ENCODE peak calls at places on chromosomes 4 and X, in five cellular contexts. I is lower lobe of right lung, H is GM23248, W is aorta, N is body of pancreas. B is an unnamed sample.
A peak's percentile ranks its signal among the peaks of the same experiment; 100 is the strongest.

GRCh38 chrX:136525738-136526606 is 6.0 kb upstream of the VGLL1 start:
- DNase-seq in I (peak; percentile 38), W (peak; percentile 83), H (peak; percentile 87), N (peak; percentile 62), B (peak; percentile 81)

GRCh38 chr4:99027304-99027703 is 31.8 kb downstream of the METAP1 start:
- DNase-seq in N (no peak), I (no peak), H (no peak), W (no peak), B (no peak)

GRCh38 chrX:143869018-143869417 is 14.9 kb upstream of the UBE2NL start:
- DNase-seq in W (no peak), H (no peak), N (no peak), I (no peak), B (no peak)

GRCh38 chrX:67384403-67384802 is 159.4 kb upstream of the AR start:
- DNase-seq in N (no peak), H (no peak), I (no peak), W (no peak), B (no peak)

GRCh38 chrX:2486476-2487133 is 14.2 kb downstream of the DHRSX start:
- DNase-seq in I (no peak), N (no peak), W (no peak), H (no peak), B (no peak)

GRCh38 chr4:88179261-88179660 is 20.8 kb upstream of the ABCG2 start:
- DNase-seq in W (no peak), H (no peak), N (no peak), I (no peak), B (no peak)

GRCh38 chr4:163540448-163540847 is 46.0 kb downstream of the TMA16 start:
- DNase-seq in H (no peak), I (no peak), N (no peak), W (no peak), B (no peak)

GRCh38 chr4:71229477-71230257 is 109.2 kb upstream of the SLC4A4 start:
- DNase-seq in I (no peak), W (no peak), H (peak; percentile 79), N (peak; percentile 48), B (no peak)

GRCh38 chr4:78651250-78651860 is 99.8 kb downstream of the ANXA3 start:
- DNase-seq in H (no peak), N (no peak), I (no peak), W (no peak), B (no peak)

GRCh38 chr4:6731301-6731641 is 15.3 kb downstream of the BLOC1S4 start:
- DNase-seq in N (no peak), I (no peak), H (no peak), W (no peak), B (peak; percentile 44)
- H3K27ac ChIP-seq in N (no peak overlapping the region), I (no peak overlapping the region), H (no peak overlapping the region), W (no peak overlapping the region), B (no peak overlapping the region)

GRCh38 chr4:152843476-152844107 is 63.8 kb downstream of the ARFIP1 start:
- DNase-seq in H (no peak), I (no peak), W (no peak), N (no peak), B (no peak)
- H3K4me3 ChIP-seq in H (no peak overlapping the region), I (no peak overlapping the region), W (no peak overlapping the region), N (no peak overlapping the region), B (no peak overlapping the region)

DNA sequence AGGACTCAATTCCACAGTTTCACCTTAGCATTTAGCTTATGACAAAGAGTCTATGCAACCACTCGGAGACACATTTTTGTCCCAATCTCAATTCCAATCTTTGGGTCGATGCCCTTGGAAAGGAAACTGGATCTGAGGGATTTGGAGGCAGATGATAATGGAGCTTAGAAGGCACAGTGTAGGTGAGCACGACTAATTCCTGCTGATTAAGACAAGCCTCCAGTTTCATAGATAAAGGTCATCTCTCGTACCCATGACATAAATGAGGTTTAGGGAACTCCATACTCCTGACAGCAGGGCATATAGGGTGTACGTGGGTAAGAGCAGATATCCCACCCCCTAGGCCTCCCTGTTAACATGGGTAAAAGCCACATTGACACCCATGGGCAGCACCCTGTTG is 24.4 kb upstream of the ZNF718 start:
- DNase-seq in I (no peak), H (no peak), W (no peak), N (no peak), B (no peak)
- H3K9me3 ChIP-seq in I (peaks cover 87% of the 10 kb centered on the region), H (peaks cover 7% of the 10 kb centered on the region), W (peaks cover 20% of the 10 kb centered on the region), N (peaks cover 3% of the 10 kb centered on the region), B (peaks cover 8% of the 10 kb centered on the region)

DNA sequence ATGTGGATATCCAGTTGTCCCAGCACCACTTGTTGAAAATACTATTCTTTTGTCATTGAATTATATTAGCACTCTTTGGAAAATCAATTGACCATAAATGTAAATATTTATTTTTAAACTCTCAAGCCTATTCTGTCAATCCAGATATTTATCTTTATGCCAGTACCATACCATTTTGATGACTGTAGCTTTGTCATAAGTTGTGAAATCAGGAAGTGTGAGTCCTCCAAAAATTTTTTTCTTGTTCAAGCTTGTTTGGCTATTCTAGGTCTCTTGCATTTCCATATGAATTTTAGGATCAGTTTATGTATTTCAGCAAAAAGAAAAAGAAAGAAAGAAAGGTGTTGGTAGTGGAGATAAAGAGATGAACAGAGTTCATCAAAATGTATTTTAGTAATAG is 8.2 kb upstream of the SMPX start:
- DNase-seq in H (no peak), I (no peak), N (no peak), W (no peak), B (no peak)
- H3K27ac ChIP-seq in H (no peak overlapping the region), I (no peak overlapping the region), N (no peak overlapping the region), W (no peak overlapping the region), B (no peak overlapping the region)